ENCODE peak calls at places on chromosomes 4 and X, in four cellular contexts. C is MV-4-11, G is GOT3, F is H54. L is an unnamed sample.

GRCh38 chr4:82851902-82852750 is 38.8 kb downstream of the SEC31A start:
- DNase-seq in C (peak), G (no peak), F (no peak), L (peak)

GRCh38 chr4:99209671-99210070 is 9.4 kb downstream of the ADH6 start:
- DNase-seq in C (no peak), G (no peak), F (no peak), L (no peak)

GRCh38 chr4:119113033-119113655 is 22.5 kb upstream of the MYOZ2 start:
- DNase-seq in C (peak), G (no peak), F (peak), L (peak)

GRCh38 chr4:72991889-72992288 is 77.6 kb downstream of the COX18 start:
- DNase-seq in C (no peak), G (no peak), F (no peak), L (no peak)

GRCh38 chrX:72169008-72169728 is 12.4 kb upstream of the PIN4 start:
- DNase-seq in C (no peak), G (no peak), F (no peak), L (peak)

GRCh38 chr4:8765631-8766590 is 105.7 kb downstream of the HMX1 start:
- DNase-seq in C (no peak), G (no peak), F (no peak), L (no peak)

GRCh38 chrX:13123247-13123856 is 78.9 kb upstream of the FAM9C start:
- DNase-seq in C (no peak), G (no peak), F (no peak), L (no peak)

GRCh38 chr4:8438743-8439142 is 1.8 kb downstream of the ACOX3 start:
- DNase-seq in C (no peak), G (no peak), F (no peak), L (no peak)

GRCh38 chr4:5003918-5004317 is 15.3 kb downstream of the CYTL1 start:
- DNase-seq in C (no peak), G (no peak), F (no peak), L (no peak)

GRCh38 chrX:46788902-46789301 is 30.0 kb upstream of the SLC9A7 start:
- DNase-seq in C (no peak), G (no peak), F (no peak), L (no peak)

GRCh38 chr4:147370473-147370872 is 110.4 kb upstream of the EDNRA start:
- DNase-seq in C (no peak), G (no peak), F (no peak), L (no peak)

GRCh38 chr4:182645511-182645910 is 271.7 kb downstream of the DCTD start:
- DNase-seq in C (no peak), G (no peak), F (no peak), L (no peak)

GRCh38 chr4:149161247-149161646 is 654.4 kb downstream of the IQCM start:
- DNase-seq in C (no peak), G (no peak), F (no peak), L (no peak)

GRCh38 chr4:73603307-73603710 is 16.9 kb downstream of the RASSF6 start:
- DNase-seq in C (no peak), G (no peak), F (no peak), L (no peak)

GRCh38 chrX:150324035-150324728 is 38.9 kb upstream of the MAMLD1 start:
- DNase-seq in C (no peak), G (no peak), F (peak), L (no peak)

GRCh38 chr4:77268108-77268507 is 111.1 kb downstream of the CCNG2 start:
- DNase-seq in C (no peak), G (no peak), F (no peak), L (no peak)

GRCh38 chr4:87251104-87251503 is 30.7 kb upstream of the KLHL8 start:
- DNase-seq in C (no peak), G (no peak), F (no peak), L (no peak)

GRCh38 chrX:38627683-38628082 is 66.3 kb downstream of the TSPAN7 start:
- DNase-seq in C (peak), G (no peak), F (no peak), L (peak)

GRCh38 chrX:2583194-2584162 is 82.7 kb upstream of the DHRSX start:
- DNase-seq in C (no peak), G (no peak), F (no peak), L (no peak)

GRCh38 chrX:53631156-53631555 is 55.4 kb downstream of the HUWE1 start:
- DNase-seq in C (no peak), G (no peak), F (no peak), L (no peak)

GRCh38 chr4:186020106-186020792 is 48.7 kb upstream of the TLR3 start:
- DNase-seq in C (no peak), G (no peak), F (no peak), L (no peak)

GRCh38 chrX:15751160-15751819 is 13.2 kb downstream of the CA5B start:
- DNase-seq in C (peak), G (no peak), F (no peak), L (no peak)

GRCh38 chr4:88803600-88804096 is 106.0 kb upstream of the NAP1L5 start:
- DNase-seq in C (peak), G (no peak), F (peak), L (peak)

GRCh38 chrX:134718329-134719317 is 60.4 kb upstream of the PLAC1 start:
- DNase-seq in C (peak), G (no peak), F (peak), L (peak)

GRCh38 chr4:115360441-115360840 is 247.0 kb upstream of the NDST4 start:
- DNase-seq in C (no peak), G (no peak), F (no peak), L (no peak)

GRCh38 chr4:1400861-1401408 is 5.3 kb downstream of the NKX1-1 start:
- DNase-seq in C (no peak), G (no peak), F (no peak), L (no peak)

GRCh38 chrX:72255445-72255844 is 16.6 kb upstream of the ERCC6L start:
- DNase-seq in C (no peak), G (no peak), F (no peak), L (no peak)

GRCh38 chr4:107130157-107130556 is 94.0 kb upstream of the DKK2 start:
- DNase-seq in C (no peak), G (no peak), F (no peak), L (no peak)

GRCh38 chr4:2511645-2512131 is 24.8 kb upstream of the FAM193A start:
- DNase-seq in C (no peak), G (no peak), F (no peak), L (no peak)

GRCh38 chr4:171875291-171875690 is 62.1 kb downstream of the GALNTL6 start:
- DNase-seq in C (no peak), G (no peak), F (no peak), L (peak)

GRCh38 chrX:115892787-115893671 is 277.5 kb upstream of the AGTR2 start:
- DNase-seq in C (peak), G (no peak), F (peak), L (peak)

GRCh38 chrX:125289920-125290319 is 29.8 kb upstream of the TEX13C start:
- DNase-seq in C (no peak), G (no peak), F (no peak), L (no peak)

L was measured in NB4.